ENCODE peak calls at places on chromosomes 1 and 21, in six cellular contexts. K is BJ, Z is heart right ventricle, Y is body of pancreas, P is cardiac muscle cell, G is lung. V is an unnamed sample.

GRCh38 chr1:59552001-59552400 is 255.1 kb downstream of the FGGY start:
- DNase-seq in Z (no peak), Y (no peak), P (no peak), G (no peak), K (no peak), V (no peak)

GRCh38 chr1:150225546-150225945 is 10.4 kb downstream of the ANP32E start:
- DNase-seq in Y (no peak), G (no peak), K (no peak), Z (no peak), P (no peak), V (no peak)

GRCh38 chr1:150001415-150001814 is 9.1 kb downstream of the OTUD7B start:
- DNase-seq in P (peak; percentile 74), G (no peak), Y (no peak), K (no peak), Z (no peak), V (no peak)

GRCh38 chr1:33143698-33144097 is 38.1 kb downstream of the TRIM62 start:
- DNase-seq in P (peak; percentile 75), Y (no peak), Z (no peak), G (no peak), K (peak; percentile 46), V (no peak)

GRCh38 chr1:246577720-246578106 is 11.5 kb downstream of the CNST start:
- DNase-seq in K (no peak), Z (no peak), P (no peak), Y (no peak), G (no peak), V (no peak)

GRCh38 chr21:42120056-42120903 is 49.2 kb downstream of the UMODL1 start:
- DNase-seq in P (no peak), Y (no peak), K (no peak), Z (no peak), G (no peak), V (no peak)

GRCh38 chr1:222654849-222655248 is 37.0 kb downstream of the MIA3 start:
- DNase-seq in K (no peak), Z (peak; percentile 42), Y (no peak), G (no peak), P (peak; percentile 66), V (no peak)

GRCh38 chr21:34003428-34003827 is 70.0 kb upstream of the MRPS6 start:
- DNase-seq in Z (no peak), G (no peak), P (no peak), Y (no peak), K (no peak), V (no peak)

GRCh38 chr1:18261891-18262290 is 154.3 kb downstream of the IGSF21 start:
- DNase-seq in G (no peak), K (no peak), Y (no peak), P (no peak), Z (no peak), V (no peak)

GRCh38 chr1:214281902-214282695 is 1.1 kb downstream of the SMYD2 start:
- DNase-seq in K (no peak), Y (peak; percentile 66), G (peak; percentile 57), Z (peak; percentile 64), P (peak; percentile 76), V (peak; percentile 31)

GRCh38 chr1:31995263-31995662 is 18.4 kb upstream of the KHDRBS1 start:
- DNase-seq in G (no peak), Z (no peak), K (no peak), Y (no peak), P (no peak), V (no peak)

GRCh38 chr1:220575718-220576497 is 48.0 kb downstream of the MARK1 start:
- DNase-seq in Y (no peak), K (no peak), G (no peak), P (no peak), Z (no peak), V (no peak)

GRCh38 chr21:34020005-34020847 is 53.2 kb upstream of the MRPS6 start:
- DNase-seq in Y (no peak), K (no peak), Z (no peak), G (no peak), P (no peak), V (no peak)

GRCh38 chr1:183609313-183609712 is 19.1 kb upstream of the NCF2 start:
- DNase-seq in Y (no peak), Z (peak; percentile 68), P (peak; percentile 77), G (peak; percentile 52), K (no peak), V (peak; percentile 37)

GRCh38 chr1:19606817-19607706 is 37.0 kb upstream of the NBL1 start:
- DNase-seq in Y (no peak), Z (no peak), G (no peak), K (no peak), P (no peak), V (no peak)

GRCh38 chr1:160428655-160429054 is 28.3 kb downstream of the VANGL2 start:
- DNase-seq in P (peak; percentile 72), Y (peak; percentile 68), K (no peak), G (no peak), Z (peak; percentile 50), V (peak; percentile 39)

GRCh38 chr1:1619917-1620361 is 4.6 kb downstream of the MIB2 start:
- DNase-seq in Z (no peak), G (no peak), K (no peak), Y (no peak), P (no peak), V (peak; percentile 55)

GRCh38 chr1:24483441-24483840 is 19.2 kb upstream of the RCAN3 start:
- DNase-seq in Y (peak; percentile 21), G (no peak), P (no peak), Z (no peak), K (no peak), V (no peak)

GRCh38 chr1:53552146-53552940 is 93.1 kb downstream of the DMRTB1 start:
- DNase-seq in Z (no peak), P (no peak), K (no peak), G (no peak), Y (peak; percentile 6), V (peak; percentile 4)

GRCh38 chr1:240005997-240006650 is 85.6 kb upstream of the FMN2 start:
- DNase-seq in P (no peak), K (no peak), Y (no peak), G (no peak), Z (no peak), V (no peak)

GRCh38 chr1:55626326-55626725 is 411.2 kb upstream of the USP24 start:
- DNase-seq in Z (no peak), G (no peak), K (no peak), P (peak; percentile 16), Y (no peak), V (no peak)

GRCh38 chr1:2145946-2146835 is 48.4 kb downstream of the FAAP20 start:
- DNase-seq in P (no peak), G (no peak), Y (no peak), Z (no peak), K (no peak), V (no peak)

GRCh38 chr1:72827285-72827684 is 544.9 kb upstream of the NEGR1 start:
- DNase-seq in P (peak; percentile 36), Z (no peak), K (no peak), G (no peak), Y (no peak), V (no peak)

GRCh38 chr1:46456411-46456963 is 33.1 kb upstream of the DMBX1 start:
- DNase-seq in K (no peak), Y (no peak), G (no peak), P (peak; percentile 56), Z (no peak), V (no peak)

GRCh38 chr1:118711356-118711755 is 276.8 kb downstream of the TBX15 start:
- DNase-seq in Y (no peak), Z (no peak), G (no peak), K (no peak), P (no peak), V (no peak)

GRCh38 chr1:64948905-64949833 is 17.2 kb downstream of the JAK1 start:
- DNase-seq in K (no peak), Y (no peak), Z (no peak), G (no peak), P (peak; percentile 34), V (no peak)

GRCh38 chr1:87039096-87039495 is 124.7 kb downstream of the HS2ST1 start:
- DNase-seq in Z (no peak), P (no peak), G (no peak), K (no peak), Y (no peak), V (no peak)

GRCh38 chr1:30274176-30274936 is 449.0 kb downstream of the MATN1 start:
- DNase-seq in P (no peak), K (no peak), G (no peak), Y (no peak), Z (no peak), V (no peak)
- H3K36me3 ChIP-seq in P (no peaks in the 10 kb centered on the region), K (no peaks in the 10 kb centered on the region), G (no peaks in the 10 kb centered on the region), Y (no peaks in the 10 kb centered on the region), Z (no peaks in the 10 kb centered on the region), V (no peaks in the 10 kb centered on the region)

GRCh38 chr1:205229399-205229861 is 1.7 kb downstream of the TMCC2 start:
- DNase-seq in P (peak; percentile 40), Z (peak; percentile 55), Y (peak; percentile 83), K (no peak), G (peak; percentile 56), V (peak; percentile 74)
- TF ChIP-seq CTCF in P (no peak), Z (peak; percentile 40), Y (peak; percentile 45), K (peak; percentile 22), G (no peak), V (peak; percentile 47)

GRCh38 chr1:7520496-7520895 is 250.6 kb upstream of the VAMP3 start:
- DNase-seq in K (no peak), Y (no peak), G (no peak), P (no peak), Z (no peak), V (no peak)
- H3K27me3 ChIP-seq in K (no peaks in the 10 kb centered on the region), Y (no peaks in the 10 kb centered on the region), G (no peaks in the 10 kb centered on the region), P (no peaks in the 10 kb centered on the region), Z (no peaks in the 10 kb centered on the region), V (no peaks in the 10 kb centered on the region)

GRCh38 chr1:16252912-16253311 is 15.9 kb upstream of the CPLANE2 start:
- DNase-seq in Z (no peak), Y (no peak), G (no peak), P (no peak), K (no peak), V (no peak)
- H3K36me3 ChIP-seq in Z (no peaks in the 10 kb centered on the region), Y (peaks cover 4% of the 10 kb centered on the region), G (peaks cover 27% of the 10 kb centered on the region), P (peaks cover 48% of the 10 kb centered on the region), K (peaks cover 7% of the 10 kb centered on the region), V (peaks cover 15% of the 10 kb centered on the region)

GRCh38 chr1:23081376-23081775 is 62.1 kb downstream of the KDM1A start:
- DNase-seq in Y (no peak), P (no peak), K (no peak), Z (no peak), G (no peak), V (no peak)
- TF ChIP-seq CTCF in Y (no peak), P (peak; percentile 14), K (no peak), Z (no peak), G (no peak), V (peak; percentile 21)

GRCh38 chr1:10812387-10812915 is 16.0 kb upstream of the CASZ1 start:
- DNase-seq in Z (no peak), K (no peak), Y (no peak), G (no peak), P (no peak), V (no peak)
- H3K27me3 ChIP-seq in Z (peaks cover 17% of the 10 kb centered on the region), K (peaks cover 33% of the 10 kb centered on the region), Y (no peaks in the 10 kb centered on the region), G (no peaks in the 10 kb centered on the region), P (no peaks in the 10 kb centered on the region), V (no peaks in the 10 kb centered on the region)